ENCODE peak calls at places on chromosomes 16 and 17, in ten cellular contexts. U is right lobe of liver, G is tibial nerve, Q is adrenal gland, B is heart left ventricle, C is ovary, X is K562, R is sigmoid colon, P is endothelial cell of umbilical vein, V is body of pancreas. E is an unnamed sample.

GRCh38 chr17:73189417-73190099 is 3.3 kb upstream of the COG1 start:
- DNase-seq in X (no peak), R (no peak), G (no peak), C (no peak), Q (peak; percentile 85), B (no peak), V (no peak), U (no peak), P (no peak), E (peak; percentile 39)

GRCh38 chr17:49928126-49928800 is 40.7 kb upstream of the DLX4 start:
- DNase-seq in B (no peak), V (no peak), U (no peak), P (no peak), X (no peak), R (no peak), C (no peak), G (no peak), Q (no peak), E (no peak)

GRCh38 chr17:19249681-19250080 is 12.5 kb downstream of the EPN2 start:
- DNase-seq in U (no peak), Q (no peak), B (peak; percentile 52), C (no peak), P (peak; percentile 75), V (no peak), R (peak; percentile 66), X (no peak), G (no peak), E (no peak)

GRCh38 chr17:39737761-39738567 is at the start of gene GRB7:
- DNase-seq in U (peak; percentile 89), P (no peak), B (no peak), X (peak; percentile 71), V (peak; percentile 97), C (no peak), G (no peak), R (no peak), Q (no peak), E (peak; percentile 94)

GRCh38 chr17:75090871-75091854 is 3.4 kb downstream of the SLC16A5 start:
- DNase-seq in X (peak; percentile 40), P (no peak), U (peak; percentile 83), C (peak; percentile 76), V (no peak), G (no peak), Q (no peak), B (no peak), R (no peak), E (peak; percentile 57)

GRCh38 chr17:69269174-69269998 is 40.8 kb upstream of the ABCA10 start:
- DNase-seq in P (peak; percentile 85), U (no peak), X (no peak), V (no peak), G (no peak), C (no peak), R (no peak), B (no peak), Q (no peak), E (no peak)

GRCh38 chr17:65222216-65222738 is 85.1 kb downstream of the RGS9 start:
- DNase-seq in G (no peak), C (no peak), X (no peak), B (no peak), P (no peak), V (no peak), U (no peak), Q (no peak), R (no peak), E (no peak)

GRCh38 chr17:31494259-31495048 is 103.0 kb downstream of the RAB11FIP4 start:
- DNase-seq in V (no peak), G (no peak), B (no peak), U (no peak), Q (no peak), R (no peak), P (no peak), C (no peak), X (no peak), E (peak; percentile 44)

GRCh38 chr17:72122668-72123495 is 2.1 kb downstream of the SOX9 start:
- DNase-seq in V (no peak), C (no peak), R (peak; percentile 70), X (no peak), Q (peak; percentile 55), G (no peak), B (no peak), U (no peak), P (no peak), E (peak; percentile 50)

GRCh38 chr16:68491576-68491950 is 43.3 kb upstream of the SMPD3 start:
- DNase-seq in G (no peak), C (no peak), P (no peak), X (no peak), V (no peak), B (no peak), R (no peak), Q (no peak), U (no peak), E (no peak)

GRCh38 chr16:68492151-68492500 is 43.8 kb upstream of the SMPD3 start:
- DNase-seq in V (no peak), U (no peak), X (no peak), C (no peak), B (no peak), G (no peak), P (no peak), Q (no peak), R (no peak), E (no peak)

GRCh38 chr16:68493412-68494070 is 45.2 kb upstream of the SMPD3 start:
- DNase-seq in C (no peak), B (no peak), X (no peak), G (no peak), Q (no peak), U (no peak), R (no peak), V (no peak), P (no peak), E (no peak)

GRCh38 chr16:68490829-68491575 is 42.7 kb upstream of the SMPD3 start:
- DNase-seq in R (no peak), V (peak; percentile 91), B (no peak), U (no peak), P (no peak), Q (peak; percentile 73), X (no peak), G (no peak), C (no peak), E (peak; percentile 90)

DNA sequence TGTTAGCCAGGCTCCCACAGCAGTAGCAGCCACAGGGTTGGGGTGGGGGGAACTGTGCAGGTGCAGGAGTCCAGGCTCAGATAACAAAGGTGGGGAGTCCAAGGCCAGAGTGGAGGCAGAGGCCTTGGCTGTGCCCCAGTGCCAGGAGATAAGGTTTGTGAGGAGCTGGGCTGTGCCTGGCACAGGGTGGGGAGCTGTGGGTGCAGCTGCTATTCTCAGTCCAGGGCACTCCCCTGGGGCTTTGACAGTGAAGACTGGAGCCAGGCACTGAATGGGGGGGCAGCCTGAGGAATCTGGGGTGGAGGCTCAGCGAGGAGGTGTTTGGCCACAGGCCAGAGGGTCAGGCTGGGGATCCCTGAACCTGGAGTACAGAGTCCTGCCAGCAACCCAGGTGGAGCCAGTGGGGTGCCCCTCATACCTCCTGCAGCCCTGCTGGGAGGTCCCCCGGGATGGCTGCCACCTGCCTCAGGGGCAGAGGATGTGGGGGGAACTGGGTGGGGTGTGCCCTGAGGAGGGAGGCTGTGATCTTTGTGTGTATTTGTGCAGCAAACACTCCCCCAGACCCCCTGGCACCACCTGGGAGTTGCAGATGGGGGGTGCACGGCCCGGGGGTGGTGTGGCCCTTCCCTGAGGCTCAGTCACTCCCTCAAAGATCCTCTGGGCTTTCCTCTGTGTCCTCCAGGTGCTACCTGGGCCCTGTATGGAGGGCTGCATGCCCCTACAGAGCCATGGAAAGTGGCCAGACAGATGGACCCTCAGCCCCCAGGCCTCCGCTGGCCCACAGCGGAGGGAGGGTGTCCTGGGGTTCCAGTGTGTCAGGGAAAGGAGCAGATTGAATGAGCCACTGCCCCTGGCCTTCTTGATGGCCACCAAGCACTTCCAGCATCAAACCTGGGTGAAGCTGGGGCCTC is 44.4 kb upstream of the SMPD3 start:
- DNase-seq in R (no peak), P (no peak), B (no peak), C (no peak), Q (no peak), G (no peak), U (peak; percentile 59), X (no peak), V (peak; percentile 92), E (peak; percentile 94)
- TF ChIP-seq POLR2A in R (no peak), P (no peak), B (no peak), C (no peak), Q (no peak), G (no peak), U (no peak), X (no peak), V (no peak), E (no peak)

DNA sequence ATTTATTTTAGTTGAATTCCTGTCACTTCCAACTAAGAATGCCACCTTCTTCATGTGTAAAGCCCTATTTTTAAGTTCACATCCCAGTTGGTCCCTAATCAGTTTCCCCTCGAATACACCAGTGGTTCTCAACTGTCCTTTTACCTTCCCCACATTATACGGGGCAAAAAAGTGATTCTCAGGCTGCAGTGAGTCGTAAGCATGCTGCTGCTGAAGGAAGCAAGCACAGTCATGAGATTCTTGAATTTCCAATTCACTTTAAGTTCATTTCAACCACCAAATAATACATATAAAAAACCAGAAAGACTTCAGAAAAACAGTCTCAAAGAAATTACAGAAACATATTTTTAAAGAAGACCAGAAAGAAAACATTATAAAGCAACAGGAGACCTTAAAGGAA is 47.9 kb downstream of the UBE2G1 start:
- DNase-seq in X (no peak), U (no peak), R (no peak), C (no peak), P (no peak), V (no peak), B (no peak), G (no peak), Q (no peak), E (no peak)
- H3K4me1 ChIP-seq in X (no peaks in the 10 kb centered on the region), U (no peaks in the 10 kb centered on the region), R (no peaks in the 10 kb centered on the region), C (peaks cover 13% of the 10 kb centered on the region), P (peaks cover 2% of the 10 kb centered on the region), V (peaks cover 41% of the 10 kb centered on the region), B (peaks cover 16% of the 10 kb centered on the region), G (peaks cover 15% of the 10 kb centered on the region), Q (peaks cover 23% of the 10 kb centered on the region), E (peaks cover 29% of the 10 kb centered on the region)

DNA sequence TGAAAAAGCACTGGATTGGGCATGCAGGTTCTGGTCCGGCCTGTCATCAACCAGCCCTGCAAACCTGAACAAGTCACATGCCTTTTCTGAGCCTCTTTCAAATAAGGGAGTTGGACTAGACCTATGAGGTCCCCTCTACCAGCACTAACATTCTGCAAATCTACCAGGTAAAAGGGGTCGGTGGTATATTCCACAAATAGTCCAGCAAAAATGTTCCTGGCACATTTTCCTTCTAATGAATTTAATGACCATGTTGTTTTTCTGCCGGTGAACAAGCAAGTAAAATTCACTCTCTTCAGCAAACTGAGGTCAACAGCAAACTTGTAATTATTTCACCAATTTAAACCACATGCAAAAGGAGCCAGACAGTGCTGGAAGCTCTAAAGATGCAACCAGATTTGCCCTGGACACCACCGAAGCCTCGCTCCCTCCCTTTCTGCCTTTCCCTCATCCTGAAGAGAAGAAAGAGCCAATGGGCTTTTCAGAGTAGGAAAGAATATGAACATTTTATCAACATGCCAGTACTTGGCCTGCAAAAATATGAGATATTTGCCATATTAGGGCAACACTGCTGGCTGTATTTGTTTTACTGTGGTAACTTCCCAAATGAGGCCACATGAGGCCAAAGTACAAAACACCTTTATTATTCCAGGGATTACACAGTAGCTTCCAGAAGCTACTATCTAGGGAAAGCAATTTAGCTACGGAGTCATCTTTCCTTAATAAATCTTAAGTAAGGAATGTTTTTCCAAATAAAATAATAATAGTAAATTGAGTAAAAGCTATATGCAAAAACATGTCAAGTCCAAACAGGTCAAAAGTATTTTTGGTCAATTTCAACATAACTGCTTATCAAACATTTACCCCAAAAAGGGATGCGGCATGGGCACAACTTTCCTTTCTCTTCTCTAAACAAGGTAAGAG is 45.0 kb downstream of the USP31 start:
- DNase-seq in U (peak; percentile 54), P (no peak), X (no peak), R (no peak), B (no peak), C (no peak), Q (no peak), G (no peak), V (peak; percentile 14), E (no peak)
- H3K27ac ChIP-seq in U (peak overlapping the region; percentile 82), P (no peak overlapping the region), X (no peak overlapping the region), R (peak overlapping the region; percentile 60), B (no peak overlapping the region), C (no peak overlapping the region), Q (no peak overlapping the region), G (no peak overlapping the region), V (no peak overlapping the region), E (no peak overlapping the region)

GRCh38 chr17:63600569-63601438 is at the start of gene TACO1:
- DNase-seq in G (peak; percentile 48), C (peak; percentile 81), X (peak; percentile 92), R (peak; percentile 92), B (peak; percentile 84), Q (peak; percentile 89), P (peak; percentile 77), V (peak; percentile 85), U (peak; percentile 87), E (peak; percentile 84)
- TF ChIP-seq POLR2A in G (peak; percentile 43), C (peak; percentile 31), X (peak; percentile 87), R (peak; percentile 59), B (no peak), Q (peak; percentile 34), P (peak; percentile 74), V (peak; percentile 76), U (peak; percentile 60), E (no peak)